ENCODE peak calls at places on chromosomes 6 and 20, in ten cellular contexts. H is AG09309, J is MCF 10A, Q is DND-41, G is BE2C, N is lower leg skin, I is cardiac fibroblast, K is cardiac muscle cell, O is fibroblast of the aortic adventitia, U is neural progenitor cell. L is an unnamed sample.

GRCh38 chr6:134882426-134883038 is 67.4 kb downstream of the ALDH8A1 start:
- DNase-seq in K (peak; percentile 57), U (peak; percentile 70), J (peak; percentile 82), O (peak; percentile 96), H (peak; percentile 39), N (peak; percentile 91), G (peak; percentile 68), Q (peak; percentile 63), I (peak; percentile 81), L (peak; percentile 52)

GRCh38 chr6:6333498-6333897 is 13.0 kb upstream of the F13A1 start:
- DNase-seq in K (peak; percentile 46), O (no peak), N (no peak), Q (no peak), I (no peak), J (peak; percentile 60), G (no peak), H (no peak), U (no peak), L (no peak)

GRCh38 chr20:47319517-47320252 is 36.8 kb downstream of the ZMYND8 start:
- DNase-seq in K (peak; percentile 41), H (no peak), O (peak; percentile 86), I (peak; percentile 57), N (peak; percentile 91), U (peak; percentile 61), Q (no peak), J (peak; percentile 62), G (no peak), L (peak; percentile 52)

GRCh38 chr20:17344775-17345174 is 117.9 kb downstream of the PCSK2 start:
- DNase-seq in K (no peak), Q (no peak), I (no peak), N (no peak), U (no peak), G (no peak), H (no peak), J (no peak), O (no peak), L (no peak)

GRCh38 chr20:47220161-47220582 is 136.3 kb downstream of the ZMYND8 start:
- DNase-seq in N (no peak), I (peak; percentile 60), J (peak; percentile 54), O (peak; percentile 28), K (peak; percentile 28), U (peak; percentile 66), G (peak; percentile 64), H (no peak), Q (peak; percentile 52), L (peak; percentile 68)

GRCh38 chr6:1526689-1527088 is 83.0 kb upstream of the FOXC1 start:
- DNase-seq in O (peak; percentile 55), H (no peak), N (no peak), J (no peak), I (no peak), U (no peak), K (no peak), Q (peak; percentile 15), G (no peak), L (no peak)

GRCh38 chr6:136180729-136181128 is 69.4 kb downstream of the MTFR2 start:
- DNase-seq in N (no peak), O (peak; percentile 25), G (no peak), K (no peak), J (no peak), I (peak; percentile 7), H (no peak), U (no peak), Q (no peak), L (no peak)

GRCh38 chr20:17618673-17619013 is 48.8 kb downstream of the DSTN start:
- DNase-seq in G (no peak), I (no peak), O (no peak), U (no peak), K (no peak), N (no peak), Q (no peak), H (no peak), J (no peak), L (no peak)

GRCh38 chr6:18392346-18392877 is 5.3 kb downstream of the RNF144B start:
- DNase-seq in N (no peak), O (no peak), U (no peak), Q (no peak), K (no peak), I (no peak), J (no peak), G (no peak), H (no peak), L (no peak)
- TF ChIP-seq CTCF in N (no peak), O (no peak), U (no peak), Q (no peak), K (no peak), I (no peak), J (no peak), G (no peak), H (no peak), L (no peak)

GRCh38 chr6:39936857-39937256 is 2.6 kb upstream of the MOCS1 start:
- DNase-seq in K (no peak), H (no peak), J (no peak), Q (no peak), O (no peak), I (no peak), G (no peak), U (no peak), N (no peak), L (no peak)

GRCh38 chr6:39931607-39932006 is 2.7 kb downstream of the MOCS1 start:
- DNase-seq in G (no peak), Q (no peak), K (no peak), N (no peak), H (no peak), O (no peak), U (no peak), J (no peak), I (no peak), L (no peak)

GRCh38 chr6:39933669-39934059 is 598 bp downstream of the MOCS1 start:
- DNase-seq in J (no peak), K (no peak), H (no peak), U (no peak), Q (no peak), I (no peak), N (no peak), O (no peak), G (no peak), L (no peak)

GRCh38 chr6:39932386-39932785 is 1.9 kb downstream of the MOCS1 start:
- DNase-seq in O (no peak), Q (no peak), K (no peak), N (no peak), I (no peak), J (no peak), H (no peak), G (no peak), U (no peak), L (no peak)

DNA sequence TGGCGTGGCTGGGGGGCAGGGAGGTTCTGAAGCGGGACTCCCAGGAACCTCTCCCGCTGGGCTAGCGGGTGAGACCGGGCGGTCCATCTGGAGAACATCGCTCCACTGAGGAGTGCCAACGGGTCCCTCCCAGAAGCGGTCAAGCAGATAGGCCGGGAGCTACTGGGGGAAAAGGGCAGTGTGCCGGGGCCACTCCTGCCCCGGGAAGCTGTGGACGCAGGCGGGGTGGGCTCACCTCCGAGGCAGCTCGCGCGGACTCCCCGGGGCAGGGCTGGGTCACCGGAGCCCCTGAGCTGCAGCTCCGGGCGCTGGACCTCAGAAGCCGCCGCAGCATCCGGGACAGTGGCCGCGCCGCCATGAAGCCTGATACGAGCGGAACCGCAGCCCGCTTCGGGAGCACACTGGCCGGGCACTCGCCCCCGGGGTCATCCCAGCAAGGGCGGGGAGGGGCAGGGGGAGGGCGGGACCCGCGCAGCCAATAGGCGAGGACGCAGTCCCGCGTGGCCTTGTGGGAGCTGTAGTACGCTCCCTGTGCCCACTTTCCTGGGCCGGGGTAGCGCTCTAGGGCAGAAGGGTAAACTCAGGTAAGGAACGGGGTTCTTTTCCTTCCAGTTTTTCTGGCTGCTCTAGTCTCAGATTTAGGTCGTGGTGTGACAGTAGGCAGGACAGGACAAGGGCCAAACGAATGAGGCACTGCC is at the start of gene MOCS1:
- DNase-seq in G (peak; percentile 75), J (peak; percentile 67), K (peak; percentile 87), U (peak; percentile 89), Q (no peak), H (no peak), I (peak; percentile 70), O (peak; percentile 60), N (peak; percentile 96), L (peak; percentile 74)
- TF ChIP-seq CTCF in G (no peak), J (no peak), K (no peak), U (no peak), Q (no peak), H (no peak), I (no peak), O (no peak), N (no peak), L (no peak)

GRCh38 chr20:34083137-34083536 is 28.9 kb downstream of the EIF2S2 start:
- DNase-seq in Q (no peak), G (peak; percentile 57), I (peak; percentile 96), J (peak; percentile 96), N (peak; percentile 89), O (peak; percentile 99), K (peak; percentile 29), U (no peak), H (peak; percentile 84), L (no peak)
- TF ChIP-seq CTCF in Q (no peak), G (peak; percentile 36), I (peak; percentile 12), J (no peak), N (no peak), O (peak; percentile 29), K (peak; percentile 7), U (no peak), H (peak; percentile 23), L (no peak)

GRCh38 chr6:124963416-124964083 is 1.3 kb downstream of the RNF217 start:
- DNase-seq in K (peak; percentile 32), J (peak; percentile 53), U (no peak), H (no peak), O (peak; percentile 55), N (no peak), I (peak; percentile 58), Q (no peak), G (no peak), L (no peak)

GRCh38 chr6:124960757-124961467 is 1.3 kb upstream of the RNF217 start:
- DNase-seq in U (no peak), I (peak; percentile 33), J (peak; percentile 26), N (no peak), Q (no peak), O (peak; percentile 37), K (no peak), H (no peak), G (no peak), L (no peak)

GRCh38 chr6:124962617-124963415 is 579 bp downstream of the RNF217 start:
- DNase-seq in H (no peak), J (peak; percentile 56), G (peak; percentile 43), O (peak; percentile 34), Q (no peak), N (peak; percentile 88), I (peak; percentile 48), K (peak; percentile 53), U (peak; percentile 56), L (peak; percentile 44)

GRCh38 chr6:124961468-124961783 is 811 bp upstream of the RNF217 start:
- DNase-seq in K (no peak), Q (no peak), I (no peak), J (no peak), U (no peak), O (no peak), H (no peak), N (no peak), G (no peak), L (no peak)

GRCh38 chr6:124961784-124962611 is at the start of gene RNF217:
- DNase-seq in Q (no peak), G (peak; percentile 42), I (peak; percentile 71), U (peak; percentile 74), K (peak; percentile 81), J (peak; percentile 49), O (peak; percentile 83), N (peak; percentile 91), H (no peak), L (peak; percentile 71)
- TF ChIP-seq CTCF in Q (no peak), G (no peak), I (no peak), U (peak; percentile 14), K (no peak), J (no peak), O (peak; percentile 3), N (no peak), H (no peak), L (no peak)